ENCODE peak calls at places on chromosome 13, in nine cellular contexts. One of them, this sample, is unnamed.

GRCh38 chr13:41356788-41357187 is 45.7 kb downstream of the NAA16 start:
- DNase-seq in tibial artery: no peak
- DNase-seq in naive B cell: no peak
- DNase-seq in HT-29: no peak
- DNase-seq in stimulated activated CD4-positive, alpha-beta T cell treated with anti-CD3 and anti-CD28 coated beads, TNF-alpha, amount 100 ng/mL, for 4 hours: no peak
- DNase-seq in CD4-positive, alpha-beta T cell: peak
- DNase-seq in activated CD8-positive, alpha-beta memory T cell treated with anti-CD3 and anti-CD28 coated beads, Interleukin-2, amount 50 U/mL, for 4 hours: no peak
- DNase-seq in left lung: no peak
- DNase-seq in SHP77: no peak
- DNase-seq in this sample: no peak

GRCh38 chr13:36054041-36054440 is 77.1 kb downstream of the DCLK1 start:
- DNase-seq in tibial artery: no peak
- DNase-seq in naive B cell: no peak
- DNase-seq in HT-29: no peak
- DNase-seq in stimulated activated CD4-positive, alpha-beta T cell treated with anti-CD3 and anti-CD28 coated beads, TNF-alpha, amount 100 ng/mL, for 4 hours: no peak
- DNase-seq in CD4-positive, alpha-beta T cell: no peak
- DNase-seq in activated CD8-positive, alpha-beta memory T cell treated with anti-CD3 and anti-CD28 coated beads, Interleukin-2, amount 50 U/mL, for 4 hours: no peak
- DNase-seq in left lung: no peak
- DNase-seq in SHP77: no peak
- DNase-seq in this sample: no peak

GRCh38 chr13:97566907-97567306 is 132.9 kb downstream of the RAP2A start:
- DNase-seq in tibial artery: no peak
- DNase-seq in naive B cell: no peak
- DNase-seq in HT-29: no peak
- DNase-seq in stimulated activated CD4-positive, alpha-beta T cell treated with anti-CD3 and anti-CD28 coated beads, TNF-alpha, amount 100 ng/mL, for 4 hours: no peak
- DNase-seq in CD4-positive, alpha-beta T cell: no peak
- DNase-seq in activated CD8-positive, alpha-beta memory T cell treated with anti-CD3 and anti-CD28 coated beads, Interleukin-2, amount 50 U/mL, for 4 hours: no peak
- DNase-seq in left lung: no peak
- DNase-seq in SHP77: no peak
- DNase-seq in this sample: no peak

GRCh38 chr13:100532836-100533435 is 55.7 kb downstream of the GGACT start:
- DNase-seq in tibial artery: no peak
- DNase-seq in naive B cell: no peak
- DNase-seq in HT-29: no peak
- DNase-seq in stimulated activated CD4-positive, alpha-beta T cell treated with anti-CD3 and anti-CD28 coated beads, TNF-alpha, amount 100 ng/mL, for 4 hours: no peak
- DNase-seq in CD4-positive, alpha-beta T cell: no peak
- DNase-seq in activated CD8-positive, alpha-beta memory T cell treated with anti-CD3 and anti-CD28 coated beads, Interleukin-2, amount 50 U/mL, for 4 hours: no peak
- DNase-seq in left lung: no peak
- DNase-seq in SHP77: no peak
- DNase-seq in this sample: no peak

GRCh38 chr13:114021464-114022308 is 47.8 kb upstream of the C13orf46 start:
- DNase-seq in tibial artery: peak
- DNase-seq in naive B cell: no peak
- DNase-seq in HT-29: no peak
- DNase-seq in stimulated activated CD4-positive, alpha-beta T cell treated with anti-CD3 and anti-CD28 coated beads, TNF-alpha, amount 100 ng/mL, for 4 hours: no peak
- DNase-seq in CD4-positive, alpha-beta T cell: no peak
- DNase-seq in activated CD8-positive, alpha-beta memory T cell treated with anti-CD3 and anti-CD28 coated beads, Interleukin-2, amount 50 U/mL, for 4 hours: no peak
- DNase-seq in left lung: no peak
- DNase-seq in SHP77: peak
- DNase-seq in this sample: no peak

GRCh38 chr13:113238542-113238941 is 29.1 kb downstream of the CUL4A start:
- DNase-seq in tibial artery: no peak
- DNase-seq in naive B cell: no peak
- DNase-seq in HT-29: no peak
- DNase-seq in stimulated activated CD4-positive, alpha-beta T cell treated with anti-CD3 and anti-CD28 coated beads, TNF-alpha, amount 100 ng/mL, for 4 hours: no peak
- DNase-seq in CD4-positive, alpha-beta T cell: no peak
- DNase-seq in activated CD8-positive, alpha-beta memory T cell treated with anti-CD3 and anti-CD28 coated beads, Interleukin-2, amount 50 U/mL, for 4 hours: no peak
- DNase-seq in left lung: no peak
- DNase-seq in SHP77: no peak
- DNase-seq in this sample: no peak

GRCh38 chr13:107680115-107680514 is 535.2 kb downstream of the LIG4 start:
- DNase-seq in tibial artery: no peak
- DNase-seq in naive B cell: no peak
- DNase-seq in HT-29: no peak
- DNase-seq in stimulated activated CD4-positive, alpha-beta T cell treated with anti-CD3 and anti-CD28 coated beads, TNF-alpha, amount 100 ng/mL, for 4 hours: no peak
- DNase-seq in CD4-positive, alpha-beta T cell: no peak
- DNase-seq in activated CD8-positive, alpha-beta memory T cell treated with anti-CD3 and anti-CD28 coated beads, Interleukin-2, amount 50 U/mL, for 4 hours: no peak
- DNase-seq in left lung: no peak
- DNase-seq in SHP77: peak
- DNase-seq in this sample: no peak

GRCh38 chr13:67267136-67267535 is 37.0 kb upstream of the PCDH9 start:
- DNase-seq in tibial artery: no peak
- DNase-seq in naive B cell: no peak
- DNase-seq in HT-29: no peak
- DNase-seq in stimulated activated CD4-positive, alpha-beta T cell treated with anti-CD3 and anti-CD28 coated beads, TNF-alpha, amount 100 ng/mL, for 4 hours: no peak
- DNase-seq in CD4-positive, alpha-beta T cell: no peak
- DNase-seq in activated CD8-positive, alpha-beta memory T cell treated with anti-CD3 and anti-CD28 coated beads, Interleukin-2, amount 50 U/mL, for 4 hours: no peak
- DNase-seq in left lung: no peak
- DNase-seq in SHP77: no peak
- DNase-seq in this sample: no peak

GRCh38 chr13:103810026-103810425 is 743.8 kb upstream of the SLC10A2 start:
- DNase-seq in tibial artery: no peak
- DNase-seq in naive B cell: no peak
- DNase-seq in HT-29: no peak
- DNase-seq in stimulated activated CD4-positive, alpha-beta T cell treated with anti-CD3 and anti-CD28 coated beads, TNF-alpha, amount 100 ng/mL, for 4 hours: no peak
- DNase-seq in CD4-positive, alpha-beta T cell: no peak
- DNase-seq in activated CD8-positive, alpha-beta memory T cell treated with anti-CD3 and anti-CD28 coated beads, Interleukin-2, amount 50 U/mL, for 4 hours: no peak
- DNase-seq in left lung: no peak
- DNase-seq in SHP77: no peak
- DNase-seq in this sample: no peak

GRCh38 chr13:108437496-108437895 is 168.0 kb downstream of the TNFSF13B start:
- DNase-seq in tibial artery: no peak
- DNase-seq in naive B cell: no peak
- DNase-seq in HT-29: no peak
- DNase-seq in stimulated activated CD4-positive, alpha-beta T cell treated with anti-CD3 and anti-CD28 coated beads, TNF-alpha, amount 100 ng/mL, for 4 hours: no peak
- DNase-seq in CD4-positive, alpha-beta T cell: no peak
- DNase-seq in activated CD8-positive, alpha-beta memory T cell treated with anti-CD3 and anti-CD28 coated beads, Interleukin-2, amount 50 U/mL, for 4 hours: no peak
- DNase-seq in left lung: no peak
- DNase-seq in SHP77: no peak
- DNase-seq in this sample: no peak

GRCh38 chr13:35502456-35502855 is 26.0 kb upstream of the MAB21L1 start:
- DNase-seq in tibial artery: no peak
- DNase-seq in naive B cell: no peak
- DNase-seq in HT-29: no peak
- DNase-seq in stimulated activated CD4-positive, alpha-beta T cell treated with anti-CD3 and anti-CD28 coated beads, TNF-alpha, amount 100 ng/mL, for 4 hours: no peak
- DNase-seq in CD4-positive, alpha-beta T cell: no peak
- DNase-seq in activated CD8-positive, alpha-beta memory T cell treated with anti-CD3 and anti-CD28 coated beads, Interleukin-2, amount 50 U/mL, for 4 hours: no peak
- DNase-seq in left lung: no peak
- DNase-seq in SHP77: no peak
- DNase-seq in this sample: no peak

GRCh38 chr13:110233682-110234280 is 73.2 kb downstream of the COL4A1 start:
- DNase-seq in tibial artery: no peak
- DNase-seq in naive B cell: no peak
- DNase-seq in HT-29: no peak
- DNase-seq in stimulated activated CD4-positive, alpha-beta T cell treated with anti-CD3 and anti-CD28 coated beads, TNF-alpha, amount 100 ng/mL, for 4 hours: no peak
- DNase-seq in CD4-positive, alpha-beta T cell: no peak
- DNase-seq in activated CD8-positive, alpha-beta memory T cell treated with anti-CD3 and anti-CD28 coated beads, Interleukin-2, amount 50 U/mL, for 4 hours: no peak
- DNase-seq in left lung: no peak
- DNase-seq in SHP77: no peak
- DNase-seq in this sample: no peak

GRCh38 chr13:98214008-98214643 is 37.1 kb upstream of the RNF113B start:
- DNase-seq in tibial artery: no peak
- DNase-seq in naive B cell: no peak
- DNase-seq in HT-29: no peak
- DNase-seq in stimulated activated CD4-positive, alpha-beta T cell treated with anti-CD3 and anti-CD28 coated beads, TNF-alpha, amount 100 ng/mL, for 4 hours: no peak
- DNase-seq in CD4-positive, alpha-beta T cell: no peak
- DNase-seq in activated CD8-positive, alpha-beta memory T cell treated with anti-CD3 and anti-CD28 coated beads, Interleukin-2, amount 50 U/mL, for 4 hours: no peak
- DNase-seq in left lung: no peak
- DNase-seq in SHP77: no peak
- DNase-seq in this sample: no peak

GRCh38 chr13:20392530-20392929 is 133.1 kb downstream of the CRYL1 start:
- DNase-seq in tibial artery: no peak
- DNase-seq in naive B cell: no peak
- DNase-seq in HT-29: no peak
- DNase-seq in stimulated activated CD4-positive, alpha-beta T cell treated with anti-CD3 and anti-CD28 coated beads, TNF-alpha, amount 100 ng/mL, for 4 hours: no peak
- DNase-seq in CD4-positive, alpha-beta T cell: no peak
- DNase-seq in activated CD8-positive, alpha-beta memory T cell treated with anti-CD3 and anti-CD28 coated beads, Interleukin-2, amount 50 U/mL, for 4 hours: no peak
- DNase-seq in left lung: no peak
- DNase-seq in SHP77: no peak
- DNase-seq in this sample: no peak

GRCh38 chr13:40812724-40813445 is 23.5 kb downstream of the SLC25A15 start:
- DNase-seq in tibial artery: no peak
- DNase-seq in naive B cell: no peak
- DNase-seq in HT-29: no peak
- DNase-seq in stimulated activated CD4-positive, alpha-beta T cell treated with anti-CD3 and anti-CD28 coated beads, TNF-alpha, amount 100 ng/mL, for 4 hours: no peak
- DNase-seq in CD4-positive, alpha-beta T cell: no peak
- DNase-seq in activated CD8-positive, alpha-beta memory T cell treated with anti-CD3 and anti-CD28 coated beads, Interleukin-2, amount 50 U/mL, for 4 hours: no peak
- DNase-seq in left lung: no peak
- DNase-seq in SHP77: no peak
- DNase-seq in this sample: no peak

GRCh38 chr13:109917422-109917821 is 131.0 kb upstream of the IRS2 start:
- DNase-seq in tibial artery: no peak
- DNase-seq in naive B cell: no peak
- DNase-seq in HT-29: no peak
- DNase-seq in stimulated activated CD4-positive, alpha-beta T cell treated with anti-CD3 and anti-CD28 coated beads, TNF-alpha, amount 100 ng/mL, for 4 hours: no peak
- DNase-seq in CD4-positive, alpha-beta T cell: no peak
- DNase-seq in activated CD8-positive, alpha-beta memory T cell treated with anti-CD3 and anti-CD28 coated beads, Interleukin-2, amount 50 U/mL, for 4 hours: no peak
- DNase-seq in left lung: no peak
- DNase-seq in SHP77: no peak
- DNase-seq in this sample: no peak

GRCh38 chr13:113952151-113952982 is 21.5 kb downstream of the C13orf46 start:
- DNase-seq in tibial artery: no peak
- DNase-seq in naive B cell: no peak
- DNase-seq in HT-29: no peak
- DNase-seq in stimulated activated CD4-positive, alpha-beta T cell treated with anti-CD3 and anti-CD28 coated beads, TNF-alpha, amount 100 ng/mL, for 4 hours: no peak
- DNase-seq in CD4-positive, alpha-beta T cell: no peak
- DNase-seq in activated CD8-positive, alpha-beta memory T cell treated with anti-CD3 and anti-CD28 coated beads, Interleukin-2, amount 50 U/mL, for 4 hours: no peak
- DNase-seq in left lung: no peak
- DNase-seq in SHP77: no peak
- DNase-seq in this sample: no peak

GRCh38 chr13:113633485-113633873 is 24.5 kb downstream of the ATP4B start:
- DNase-seq in tibial artery: no peak
- DNase-seq in naive B cell: no peak
- DNase-seq in HT-29: no peak
- DNase-seq in stimulated activated CD4-positive, alpha-beta T cell treated with anti-CD3 and anti-CD28 coated beads, TNF-alpha, amount 100 ng/mL, for 4 hours: no peak
- DNase-seq in CD4-positive, alpha-beta T cell: no peak
- DNase-seq in activated CD8-positive, alpha-beta memory T cell treated with anti-CD3 and anti-CD28 coated beads, Interleukin-2, amount 50 U/mL, for 4 hours: no peak
- DNase-seq in left lung: peak
- DNase-seq in SHP77: no peak
- DNase-seq in this sample: no peak

GRCh38 chr13:89930861-89931260 is 1416.6 kb upstream of the MIR17HG start:
- DNase-seq in tibial artery: no peak
- DNase-seq in naive B cell: no peak
- DNase-seq in HT-29: no peak
- DNase-seq in stimulated activated CD4-positive, alpha-beta T cell treated with anti-CD3 and anti-CD28 coated beads, TNF-alpha, amount 100 ng/mL, for 4 hours: no peak
- DNase-seq in CD4-positive, alpha-beta T cell: no peak
- DNase-seq in activated CD8-positive, alpha-beta memory T cell treated with anti-CD3 and anti-CD28 coated beads, Interleukin-2, amount 50 U/mL, for 4 hours: no peak
- DNase-seq in left lung: no peak
- DNase-seq in SHP77: no peak
- DNase-seq in this sample: no peak

GRCh38 chr13:19601749-19602725 is 31.4 kb upstream of the MPHOSPH8 start:
- DNase-seq in tibial artery: no peak
- DNase-seq in naive B cell: peak
- DNase-seq in HT-29: peak
- DNase-seq in stimulated activated CD4-positive, alpha-beta T cell treated with anti-CD3 and anti-CD28 coated beads, TNF-alpha, amount 100 ng/mL, for 4 hours: no peak
- DNase-seq in CD4-positive, alpha-beta T cell: peak
- DNase-seq in activated CD8-positive, alpha-beta memory T cell treated with anti-CD3 and anti-CD28 coated beads, Interleukin-2, amount 50 U/mL, for 4 hours: peak
- DNase-seq in left lung: peak
- DNase-seq in SHP77: peak
- DNase-seq in this sample: no peak

GRCh38 chr13:37059848-37060192 is 332 bp upstream of the SUPT20H start:
- DNase-seq in tibial artery: no peak
- DNase-seq in naive B cell: no peak
- DNase-seq in HT-29: no peak
- DNase-seq in stimulated activated CD4-positive, alpha-beta T cell treated with anti-CD3 and anti-CD28 coated beads, TNF-alpha, amount 100 ng/mL, for 4 hours: no peak
- DNase-seq in CD4-positive, alpha-beta T cell: no peak
- DNase-seq in activated CD8-positive, alpha-beta memory T cell treated with anti-CD3 and anti-CD28 coated beads, Interleukin-2, amount 50 U/mL, for 4 hours: no peak
- DNase-seq in left lung: no peak
- DNase-seq in SHP77: no peak
- DNase-seq in this sample: no peak

GRCh38 chr13:113034451-113035208 is 65.6 kb downstream of the MCF2L start:
- DNase-seq in tibial artery: no peak
- DNase-seq in naive B cell: no peak
- DNase-seq in HT-29: peak
- DNase-seq in stimulated activated CD4-positive, alpha-beta T cell treated with anti-CD3 and anti-CD28 coated beads, TNF-alpha, amount 100 ng/mL, for 4 hours: no peak
- DNase-seq in CD4-positive, alpha-beta T cell: no peak
- DNase-seq in activated CD8-positive, alpha-beta memory T cell treated with anti-CD3 and anti-CD28 coated beads, Interleukin-2, amount 50 U/mL, for 4 hours: no peak
- DNase-seq in left lung: no peak
- DNase-seq in SHP77: peak
- DNase-seq in this sample: no peak

GRCh38 chr13:73364706-73365105 is 305.9 kb downstream of the KLF5 start:
- DNase-seq in tibial artery: no peak
- DNase-seq in naive B cell: no peak
- DNase-seq in HT-29: peak
- DNase-seq in stimulated activated CD4-positive, alpha-beta T cell treated with anti-CD3 and anti-CD28 coated beads, TNF-alpha, amount 100 ng/mL, for 4 hours: no peak
- DNase-seq in CD4-positive, alpha-beta T cell: no peak
- DNase-seq in activated CD8-positive, alpha-beta memory T cell treated with anti-CD3 and anti-CD28 coated beads, Interleukin-2, amount 50 U/mL, for 4 hours: no peak
- DNase-seq in left lung: no peak
- DNase-seq in SHP77: no peak
- DNase-seq in this sample: peak

GRCh38 chr13:106917673-106918652 is 350.0 kb upstream of the ARGLU1 start:
- DNase-seq in tibial artery: peak
- DNase-seq in naive B cell: peak
- DNase-seq in HT-29: peak
- DNase-seq in stimulated activated CD4-positive, alpha-beta T cell treated with anti-CD3 and anti-CD28 coated beads, TNF-alpha, amount 100 ng/mL, for 4 hours: peak
- DNase-seq in CD4-positive, alpha-beta T cell: peak
- DNase-seq in activated CD8-positive, alpha-beta memory T cell treated with anti-CD3 and anti-CD28 coated beads, Interleukin-2, amount 50 U/mL, for 4 hours: peak
- DNase-seq in left lung: peak
- DNase-seq in SHP77: peak
- DNase-seq in this sample: no peak

GRCh38 chr13:45792827-45793303 is 58.7 kb downstream of the SIAH3 start:
- DNase-seq in tibial artery: no peak
- DNase-seq in naive B cell: no peak
- DNase-seq in HT-29: no peak
- DNase-seq in stimulated activated CD4-positive, alpha-beta T cell treated with anti-CD3 and anti-CD28 coated beads, TNF-alpha, amount 100 ng/mL, for 4 hours: no peak
- DNase-seq in CD4-positive, alpha-beta T cell: no peak
- DNase-seq in activated CD8-positive, alpha-beta memory T cell treated with anti-CD3 and anti-CD28 coated beads, Interleukin-2, amount 50 U/mL, for 4 hours: no peak
- DNase-seq in left lung: no peak
- DNase-seq in SHP77: no peak
- DNase-seq in this sample: no peak

GRCh38 chr13:26558912-26559485 is 1.5 kb downstream of the WASF3 start:
- DNase-seq in tibial artery: no peak
- DNase-seq in naive B cell: no peak
- DNase-seq in HT-29: no peak
- DNase-seq in stimulated activated CD4-positive, alpha-beta T cell treated with anti-CD3 and anti-CD28 coated beads, TNF-alpha, amount 100 ng/mL, for 4 hours: no peak
- DNase-seq in CD4-positive, alpha-beta T cell: no peak
- DNase-seq in activated CD8-positive, alpha-beta memory T cell treated with anti-CD3 and anti-CD28 coated beads, Interleukin-2, amount 50 U/mL, for 4 hours: no peak
- DNase-seq in left lung: no peak
- DNase-seq in SHP77: no peak
- DNase-seq in this sample: no peak

GRCh38 chr13:79525458-79525857 is 44.5 kb downstream of the NDFIP2 start:
- DNase-seq in tibial artery: no peak
- DNase-seq in naive B cell: no peak
- DNase-seq in HT-29: peak
- DNase-seq in stimulated activated CD4-positive, alpha-beta T cell treated with anti-CD3 and anti-CD28 coated beads, TNF-alpha, amount 100 ng/mL, for 4 hours: no peak
- DNase-seq in CD4-positive, alpha-beta T cell: no peak
- DNase-seq in activated CD8-positive, alpha-beta memory T cell treated with anti-CD3 and anti-CD28 coated beads, Interleukin-2, amount 50 U/mL, for 4 hours: no peak
- DNase-seq in left lung: no peak
- DNase-seq in SHP77: no peak
- DNase-seq in this sample: no peak

GRCh38 chr13:75762066-75762937 is 126.2 kb downstream of the LMO7 start:
- DNase-seq in tibial artery: no peak
- DNase-seq in naive B cell: no peak
- DNase-seq in HT-29: peak
- DNase-seq in stimulated activated CD4-positive, alpha-beta T cell treated with anti-CD3 and anti-CD28 coated beads, TNF-alpha, amount 100 ng/mL, for 4 hours: no peak
- DNase-seq in CD4-positive, alpha-beta T cell: peak
- DNase-seq in activated CD8-positive, alpha-beta memory T cell treated with anti-CD3 and anti-CD28 coated beads, Interleukin-2, amount 50 U/mL, for 4 hours: no peak
- DNase-seq in left lung: no peak
- DNase-seq in SHP77: no peak
- DNase-seq in this sample: no peak

GRCh38 chr13:99218969-99219368 is 18.3 kb downstream of the UBAC2 start:
- DNase-seq in tibial artery: no peak
- DNase-seq in naive B cell: no peak
- DNase-seq in HT-29: no peak
- DNase-seq in stimulated activated CD4-positive, alpha-beta T cell treated with anti-CD3 and anti-CD28 coated beads, TNF-alpha, amount 100 ng/mL, for 4 hours: peak
- DNase-seq in CD4-positive, alpha-beta T cell: peak
- DNase-seq in activated CD8-positive, alpha-beta memory T cell treated with anti-CD3 and anti-CD28 coated beads, Interleukin-2, amount 50 U/mL, for 4 hours: peak
- DNase-seq in left lung: no peak
- DNase-seq in SHP77: no peak
- DNase-seq in this sample: no peak

GRCh38 chr13:53010374-53011105 is 18.1 kb upstream of the OLFM4 start:
- DNase-seq in tibial artery: no peak
- DNase-seq in naive B cell: no peak
- DNase-seq in HT-29: peak
- DNase-seq in stimulated activated CD4-positive, alpha-beta T cell treated with anti-CD3 and anti-CD28 coated beads, TNF-alpha, amount 100 ng/mL, for 4 hours: no peak
- DNase-seq in CD4-positive, alpha-beta T cell: no peak
- DNase-seq in activated CD8-positive, alpha-beta memory T cell treated with anti-CD3 and anti-CD28 coated beads, Interleukin-2, amount 50 U/mL, for 4 hours: no peak
- DNase-seq in left lung: no peak
- DNase-seq in SHP77: no peak
- DNase-seq in this sample: no peak

GRCh38 chr13:79312456-79312855 is 93.6 kb downstream of the RBM26 start:
- DNase-seq in tibial artery: no peak
- DNase-seq in naive B cell: no peak
- DNase-seq in HT-29: no peak
- DNase-seq in stimulated activated CD4-positive, alpha-beta T cell treated with anti-CD3 and anti-CD28 coated beads, TNF-alpha, amount 100 ng/mL, for 4 hours: no peak
- DNase-seq in CD4-positive, alpha-beta T cell: no peak
- DNase-seq in activated CD8-positive, alpha-beta memory T cell treated with anti-CD3 and anti-CD28 coated beads, Interleukin-2, amount 50 U/mL, for 4 hours: no peak
- DNase-seq in left lung: no peak
- DNase-seq in SHP77: no peak
- DNase-seq in this sample: no peak

This sample was measured in NCI-H187 treated with DMSO at 0.1 percent for 48 hours.